ENCODE peak calls at places on chromosomes 2 and 18, in eight cellular contexts. O, E, B, K, J, C, G and R are unnamed samples.

GRCh38 chr18:6569813-6570212 is 155.1 kb upstream of the L3MBTL4 start:
- DNase-seq in O (no peak), E (no peak), B (no peak), K (no peak), J (peak), C (no peak), G (no peak), R (no peak)

GRCh38 chr18:34222396-34223163 is 2.1 kb downstream of the NOL4 start:
- DNase-seq in O (no peak), E (no peak), B (peak), K (peak), J (peak), C (no peak), G (peak), R (no peak)

GRCh38 chr2:134491796-134492441 is 226.9 kb downstream of the TMEM163 start:
- DNase-seq in O (no peak), E (no peak), B (no peak), K (no peak), J (peak), C (no peak), G (no peak), R (no peak)

GRCh38 chr18:36099311-36099710 is 29.8 kb downstream of the SLC39A6 start:
- DNase-seq in O (no peak), E (no peak), B (no peak), K (peak), J (no peak), C (no peak), G (no peak), R (no peak)

GRCh38 chr2:152167070-152167469 is 8.5 kb downstream of the STAM2 start:
- DNase-seq in O (no peak), E (no peak), B (no peak), K (no peak), J (no peak), C (no peak), G (no peak), R (no peak)

GRCh38 chr18:23462876-23463275 is 9.8 kb downstream of the RIOK3 start:
- DNase-seq in O (peak), E (no peak), B (no peak), K (peak), J (no peak), C (no peak), G (no peak), R (no peak)

GRCh38 chr2:153519260-153519875 is 40.8 kb upstream of the RPRM start:
- DNase-seq in O (peak), E (no peak), B (peak), K (peak), J (peak), C (no peak), G (peak), R (peak)

GRCh38 chr2:64359892-64360657 is 93.9 kb upstream of the LGALSL start:
- DNase-seq in O (peak), E (peak), B (no peak), K (peak), J (peak), C (peak), G (peak), R (peak)

GRCh38 chr2:134289225-134289624 is 35.4 kb downstream of the MGAT5 start:
- DNase-seq in O (no peak), E (no peak), B (no peak), K (no peak), J (no peak), C (no peak), G (no peak), R (no peak)

GRCh38 chr2:237968048-237968862 is 1.4 kb downstream of the UBE2F start:
- DNase-seq in O (peak), E (peak), B (no peak), K (peak), J (peak), C (no peak), G (peak), R (peak)

GRCh38 chr2:196927318-196928225 is 1.1 kb upstream of the PGAP1 start:
- DNase-seq in O (peak), E (no peak), B (peak), K (peak), J (peak), C (no peak), G (peak), R (peak)

GRCh38 chr18:8279348-8279747 is 329.9 kb upstream of the RAB12 start:
- DNase-seq in O (no peak), E (no peak), B (peak), K (no peak), J (no peak), C (no peak), G (no peak), R (no peak)

GRCh38 chr18:13471971-13472628 is 253.5 kb downstream of the LDLRAD4 start:
- DNase-seq in O (no peak), E (no peak), B (peak), K (no peak), J (no peak), C (no peak), G (no peak), R (no peak)

GRCh38 chr2:154306261-154306970 is 392.1 kb upstream of the KCNJ3 start:
- DNase-seq in O (no peak), E (no peak), B (no peak), K (no peak), J (no peak), C (no peak), G (no peak), R (no peak)

GRCh38 chr2:16773080-16773713 is 107.6 kb upstream of the CYRIA start:
- DNase-seq in O (peak), E (no peak), B (peak), K (peak), J (peak), C (no peak), G (peak), R (no peak)

GRCh38 chr2:217402622-217403383 is 542.9 kb upstream of the TNP1 start:
- DNase-seq in O (no peak), E (no peak), B (no peak), K (peak), J (peak), C (no peak), G (no peak), R (no peak)

GRCh38 chr18:8701546-8702118 is 3.7 kb upstream of the MTCL1 start:
- DNase-seq in O (peak), E (no peak), B (no peak), K (peak), J (peak), C (no peak), G (no peak), R (peak)

GRCh38 chr2:237156131-237156856 is 70.6 kb downstream of the COPS8 start:
- DNase-seq in O (peak), E (no peak), B (no peak), K (no peak), J (no peak), C (peak), G (peak), R (peak)

GRCh38 chr2:219697811-219698683 is 70.6 kb downstream of the SLC4A3 start:
- DNase-seq in O (no peak), E (no peak), B (no peak), K (peak), J (no peak), C (no peak), G (no peak), R (no peak)

GRCh38 chr2:226953206-226953605 is 117.4 kb downstream of the RHBDD1 start:
- DNase-seq in O (no peak), E (no peak), B (no peak), K (peak), J (no peak), C (no peak), G (no peak), R (no peak)

GRCh38 chr2:40373093-40373492 is 78.8 kb downstream of the SLC8A1 start:
- DNase-seq in O (no peak), E (no peak), B (no peak), K (no peak), J (no peak), C (no peak), G (no peak), R (no peak)

GRCh38 chr18:58653814-58654509 is 17.3 kb upstream of the MALT1 start:
- DNase-seq in O (no peak), E (no peak), B (no peak), K (no peak), J (no peak), C (no peak), G (no peak), R (no peak)

GRCh38 chr2:174902491-174903242 is 102.5 kb downstream of the CHN1 start:
- DNase-seq in O (no peak), E (no peak), B (no peak), K (no peak), J (no peak), C (no peak), G (no peak), R (no peak)

GRCh38 chr18:11553098-11553940 is 56.1 kb upstream of the SLC35G4 start:
- DNase-seq in O (peak), E (no peak), B (peak), K (peak), J (peak), C (no peak), G (peak), R (peak)

GRCh38 chr2:158766524-158766923 is 28.6 kb upstream of the DAPL1 start:
- DNase-seq in O (no peak), E (no peak), B (no peak), K (no peak), J (no peak), C (no peak), G (no peak), R (no peak)

GRCh38 chr2:112607680-112608438 is 23.4 kb downstream of the CHCHD5 start:
- DNase-seq in O (no peak), E (no peak), B (no peak), K (no peak), J (peak), C (no peak), G (no peak), R (no peak)

GRCh38 chr2:37500031-37500430 is 155.6 kb downstream of the QPCT start:
- DNase-seq in O (peak), E (no peak), B (no peak), K (no peak), J (no peak), C (no peak), G (no peak), R (peak)

GRCh38 chr2:237113026-237113810 is 27.5 kb downstream of the COPS8 start:
- DNase-seq in O (peak), E (no peak), B (no peak), K (no peak), J (no peak), C (no peak), G (no peak), R (no peak)

GRCh38 chr2:197264332-197264731 is 46.2 kb downstream of the ANKRD44 start:
- DNase-seq in O (peak), E (no peak), B (no peak), K (no peak), J (no peak), C (no peak), G (no peak), R (no peak)

GRCh38 chr2:177989029-177989885 is 83.3 kb downstream of the PDE11A start:
- DNase-seq in O (peak), E (no peak), B (no peak), K (peak), J (no peak), C (no peak), G (no peak), R (peak)

GRCh38 chr2:38722271-38723115 is 28.7 kb downstream of the SRSF7 start:
- DNase-seq in O (no peak), E (no peak), B (no peak), K (no peak), J (no peak), C (no peak), G (peak), R (no peak)

GRCh38 chr18:67510831-67511230 is 5.7 kb downstream of the DSEL start:
- DNase-seq in O (peak), E (no peak), B (no peak), K (peak), J (no peak), C (no peak), G (no peak), R (no peak)

GRCh38 chr2:203804766-203805484 is 62.6 kb upstream of the CTLA4 start:
- DNase-seq in O (peak), E (no peak), B (no peak), K (peak), J (no peak), C (no peak), G (no peak), R (no peak)

GRCh38 chr2:160720098-160720497 is 226.5 kb upstream of the RBMS1 start:
- DNase-seq in O (no peak), E (no peak), B (no peak), K (no peak), J (peak), C (no peak), G (no peak), R (no peak)

GRCh38 chr18:34224423-34225217 is at the start of gene NOL4:
- DNase-seq in O (no peak), E (peak), B (peak), K (peak), J (peak), C (no peak), G (peak), R (no peak)

GRCh38 chr18:55900380-55900779 is 312.4 kb upstream of the TCF4 start:
- DNase-seq in O (peak), E (no peak), B (no peak), K (peak), J (peak), C (no peak), G (no peak), R (peak)

GRCh38 chr2:205734436-205734835 is 52.1 kb downstream of the NRP2 start:
- DNase-seq in O (peak), E (no peak), B (peak), K (peak), J (peak), C (no peak), G (no peak), R (peak)

GRCh38 chr2:207783514-207783913 is 13.8 kb upstream of the FZD5 start:
- DNase-seq in O (no peak), E (no peak), B (no peak), K (no peak), J (no peak), C (no peak), G (no peak), R (no peak)

GRCh38 chr2:130390460-130391057 is 34.7 kb downstream of the PTPN18 start:
- DNase-seq in O (no peak), E (peak), B (no peak), K (no peak), J (no peak), C (no peak), G (no peak), R (no peak)

GRCh38 chr2:83055338-83056010 is 1403.6 kb downstream of the SUCLG1 start:
- DNase-seq in O (peak), E (no peak), B (no peak), K (peak), J (peak), C (no peak), G (no peak), R (peak)

DNA sequence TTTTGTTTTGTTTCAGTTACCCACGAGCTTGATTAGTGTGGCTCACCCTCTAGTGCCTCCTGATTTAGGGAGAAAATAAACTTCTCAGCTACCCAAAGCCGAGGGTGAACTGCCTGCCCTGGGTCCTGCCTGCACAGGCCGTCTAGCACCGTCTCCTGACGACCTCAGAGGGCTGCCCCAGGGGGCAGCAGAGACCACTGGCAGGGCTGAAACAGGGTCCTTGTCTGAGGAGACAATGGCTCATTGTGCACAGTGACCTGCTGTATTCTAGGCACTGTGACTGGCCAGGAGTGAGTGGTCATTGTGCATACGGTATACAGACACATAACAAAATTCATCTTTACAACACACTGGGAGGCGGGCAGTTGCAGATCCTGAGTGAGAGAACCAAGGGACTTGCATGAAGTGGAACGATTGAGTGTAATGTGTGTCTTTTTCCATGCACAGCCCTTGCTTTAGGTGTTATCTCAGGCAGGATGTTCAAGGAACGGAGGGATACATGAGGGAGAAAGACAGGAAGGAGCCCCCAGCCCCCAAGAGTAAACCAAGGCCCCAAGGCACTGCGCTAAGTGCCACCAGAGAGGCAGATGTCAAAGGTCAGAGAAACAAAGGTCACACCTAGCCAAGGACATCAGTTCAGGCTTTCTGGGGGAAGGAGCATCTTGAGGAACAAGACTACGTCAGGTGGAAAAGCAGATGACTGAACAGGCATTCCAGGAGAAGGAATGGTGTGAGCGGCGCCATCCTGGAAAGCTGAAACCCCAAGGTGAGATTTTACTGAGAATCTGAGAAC is 421.3 kb downstream of the LPIN1 start:
- DNase-seq in O (no peak), E (no peak), B (peak), K (no peak), J (no peak), C (no peak), G (no peak), R (no peak)
- TF ChIP-seq CTCF in O (no peak), E (no peak), B (peak), K (no peak), J (peak), C (no peak), G (no peak), R (no peak)

DNA sequence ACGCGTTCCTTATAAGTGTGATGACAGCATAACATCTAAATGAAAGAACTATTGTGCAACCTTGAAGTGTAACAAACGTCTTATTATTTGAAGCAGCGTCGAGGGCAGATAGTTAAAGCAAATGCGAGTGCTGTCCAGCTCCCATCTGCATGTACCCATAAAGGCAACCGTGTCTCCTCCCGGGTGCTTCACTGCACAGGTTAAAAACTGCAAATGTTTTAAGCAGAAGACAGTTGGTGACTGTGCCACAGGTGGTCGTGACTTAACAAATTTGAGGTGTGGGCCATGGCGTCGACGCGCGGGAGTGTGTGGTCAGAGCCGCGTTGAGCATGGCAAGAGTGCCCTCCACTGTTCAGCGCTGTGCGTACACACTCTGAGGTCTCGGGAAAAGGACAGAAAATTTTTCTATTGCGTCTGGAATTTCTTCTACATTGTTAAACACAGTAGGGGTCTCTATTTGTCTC is 6.4 kb downstream of the SALL3 start:
- DNase-seq in O (no peak), E (no peak), B (peak), K (no peak), J (peak), C (no peak), G (no peak), R (no peak)
- TF ChIP-seq CTCF in O (peak), E (peak), B (peak), K (peak), J (peak), C (peak), G (no peak), R (peak)

GRCh38 chr2:172430671-172431070 is 3.3 kb downstream of the ITGA6 start:
- DNase-seq in O (peak), E (no peak), B (no peak), K (no peak), J (peak), C (no peak), G (no peak), R (no peak)

GRCh38 chr2:172430027-172430426 is 2.6 kb downstream of the ITGA6 start:
- DNase-seq in O (no peak), E (no peak), B (no peak), K (no peak), J (no peak), C (no peak), G (no peak), R (no peak)

GRCh38 chr2:172428841-172429173 is 1.4 kb downstream of the ITGA6 start:
- DNase-seq in O (no peak), E (no peak), B (no peak), K (no peak), J (no peak), C (no peak), G (no peak), R (no peak)

GRCh38 chr2:172427990-172428840 is 829 bp downstream of the ITGA6 start:
- DNase-seq in O (no peak), E (peak), B (peak), K (no peak), J (peak), C (no peak), G (no peak), R (no peak)

DNA sequence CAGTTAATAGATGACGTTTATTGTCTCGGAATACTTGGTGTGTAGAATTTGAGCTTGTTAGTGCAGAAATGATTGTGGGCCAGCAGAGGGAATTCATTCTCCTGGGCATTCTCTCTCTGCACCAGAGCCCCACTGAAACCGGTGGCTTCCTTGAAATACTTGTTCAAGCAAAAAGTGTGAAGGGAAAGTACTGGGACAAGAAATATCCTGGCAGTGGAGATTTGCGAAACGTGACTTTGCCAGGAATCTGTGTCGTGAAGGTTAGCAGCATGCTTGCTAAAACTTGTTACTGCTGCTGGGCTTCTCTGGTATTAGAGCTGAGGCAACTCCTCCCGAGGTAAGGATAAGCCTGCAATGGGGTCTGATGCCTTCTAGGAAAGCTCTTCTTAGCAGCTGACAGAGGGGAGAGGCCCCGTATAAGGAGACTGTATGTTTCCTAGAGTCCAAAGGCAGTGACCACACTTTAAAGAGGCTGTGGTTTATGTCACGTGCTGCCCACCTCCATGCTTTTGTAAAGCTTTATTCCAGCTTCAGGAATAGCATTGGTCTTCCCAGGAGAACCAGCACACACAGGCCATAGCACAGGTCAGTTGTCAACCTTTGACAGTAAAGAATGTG is 2.1 kb downstream of the ITGA6 start:
- DNase-seq in O (peak), E (no peak), B (peak), K (peak), J (peak), C (no peak), G (no peak), R (peak)
- TF ChIP-seq CTCF in O (no peak), E (no peak), B (peak), K (peak), J (peak), C (no peak), G (no peak), R (no peak)

DNA sequence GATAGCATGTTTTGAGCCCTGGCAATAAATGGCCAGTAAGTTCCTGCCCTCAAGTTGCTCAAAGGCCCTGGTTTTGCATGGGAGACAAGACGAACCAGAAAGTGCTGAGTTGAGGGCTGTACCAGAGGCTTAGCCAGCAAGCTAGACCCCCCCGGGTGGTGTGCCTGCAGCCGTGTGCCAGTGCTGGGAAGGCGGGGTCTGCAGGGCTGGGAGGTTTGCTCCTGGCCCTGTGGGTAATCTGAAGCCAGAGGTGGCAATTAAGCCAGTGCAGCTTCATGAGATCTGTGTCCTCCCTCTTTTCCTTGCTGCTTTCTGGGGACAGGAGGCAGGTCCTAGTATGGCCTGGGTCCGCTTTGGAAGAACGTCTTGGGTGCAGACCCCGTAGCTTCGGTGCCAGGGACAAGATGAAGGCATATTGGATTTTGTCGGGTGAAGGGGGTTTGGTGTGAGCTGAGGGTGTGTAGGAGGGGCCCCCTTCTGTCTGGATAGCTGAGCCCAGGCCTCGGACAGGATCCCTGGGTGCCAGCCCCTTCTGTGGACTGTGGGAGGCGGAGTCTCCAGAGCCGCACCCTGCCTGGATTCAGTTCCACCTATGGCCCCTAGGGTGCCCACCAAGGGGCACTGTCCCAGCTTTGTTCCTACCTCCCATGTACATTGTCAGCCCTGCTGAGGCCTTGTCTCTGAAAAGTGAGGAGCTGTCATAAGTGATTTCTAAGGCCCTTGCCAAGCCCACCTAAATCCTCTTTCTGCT is 15.6 kb downstream of the ATOH8 start:
- DNase-seq in O (no peak), E (no peak), B (peak), K (no peak), J (no peak), C (no peak), G (no peak), R (no peak)
- TF ChIP-seq CTCF in O (peak), E (no peak), B (peak), K (peak), J (peak), C (peak), G (no peak), R (peak)